ENCODE peak calls at places on chromosomes 2 and 18, in five cellular contexts. I is endothelial cell of umbilical vein, B is GM12878, N is A549, H is K562. G is an unnamed sample.

GRCh38 chr2:234608946-234609345 is 112.1 kb upstream of the ARL4C start:
- DNase-seq in H (no peak), N (no peak), I (no peak), B (no peak), G (no peak)

GRCh38 chr2:2101924-2102323 is 229.2 kb downstream of the MYT1L start:
- DNase-seq in B (no peak), I (no peak), N (peak), H (peak), G (no peak)

GRCh38 chr2:225056330-225057073 is 14.2 kb upstream of the DOCK10 start:
- DNase-seq in H (no peak), N (no peak), B (no peak), I (peak), G (no peak)

GRCh38 chr18:23936371-23936958 is 78.1 kb upstream of the TTC39C start:
- DNase-seq in H (peak), I (no peak), B (no peak), N (no peak), G (peak)

GRCh38 chr2:873651-874580 is 76.7 kb upstream of the SNTG2 start:
- DNase-seq in H (no peak), I (no peak), B (no peak), N (no peak), G (no peak)

GRCh38 chr2:236859896-236860295 is 225.8 kb upstream of the COPS8 start:
- DNase-seq in H (no peak), I (no peak), B (no peak), N (no peak), G (no peak)

GRCh38 chr2:127216593-127216992 is 3.5 kb downstream of the CYP27C1 start:
- DNase-seq in N (no peak), I (no peak), B (no peak), H (no peak), G (no peak)

GRCh38 chr18:76430636-76431035 is 64.4 kb downstream of the ZNF516 start:
- DNase-seq in I (no peak), N (no peak), B (no peak), H (no peak), G (no peak)

GRCh38 chr2:234861841-234862735 is 89.7 kb upstream of the SH3BP4 start:
- DNase-seq in B (no peak), H (no peak), N (no peak), I (peak), G (no peak)

GRCh38 chr2:20141056-20141762 is 83.7 kb downstream of the SDC1 start:
- DNase-seq in B (no peak), N (peak), H (peak), I (peak), G (peak)

GRCh38 chr2:31287681-31288080 is 53.7 kb downstream of the EHD3 start:
- DNase-seq in N (no peak), I (peak), H (no peak), B (no peak), G (no peak)

GRCh38 chr2:109164739-109165221 is 35.8 kb downstream of the SH3RF3 start:
- DNase-seq in H (no peak), N (no peak), I (peak), B (no peak), G (no peak)

GRCh38 chr18:26335139-26335933 is 109.1 kb downstream of the TAF4B start:
- DNase-seq in I (no peak), H (no peak), N (no peak), B (no peak), G (no peak)

GRCh38 chr18:73199151-73199550 is 331.4 kb upstream of the NETO1 start:
- DNase-seq in H (no peak), B (no peak), I (no peak), N (no peak), G (no peak)

GRCh38 chr2:87403893-87404175 is 344.1 kb upstream of the PLGLB2 start:
- DNase-seq in I (peak), B (no peak), N (no peak), H (peak), G (no peak)

GRCh38 chr2:11416191-11416590 is 49.8 kb downstream of the E2F6 start:
- DNase-seq in N (no peak), B (no peak), I (no peak), H (no peak), G (no peak)

GRCh38 chr2:133566967-133567645 is 1.2 kb downstream of the NCKAP5 start:
- DNase-seq in H (no peak), B (no peak), I (peak), N (peak), G (no peak)

GRCh38 chr18:55096261-55097026 is 137.2 kb upstream of the CCDC68 start:
- DNase-seq in H (peak), B (no peak), I (peak), N (peak), G (peak)

GRCh38 chr2:236176417-236176816 is 8.2 kb upstream of the GBX2 start:
- DNase-seq in H (peak), N (peak), B (no peak), I (peak), G (peak)

GRCh38 chr2:33496150-33496549 is 19.7 kb downstream of the RASGRP3 start:
- DNase-seq in H (no peak), B (no peak), I (peak), N (no peak), G (no peak)

GRCh38 chr2:185187421-185187820 is 551.2 kb upstream of the FSIP2 start:
- DNase-seq in N (no peak), I (no peak), H (no peak), B (no peak), G (no peak)

GRCh38 chr18:6150481-6150880 is 255.2 kb upstream of the TMEM200C start:
- DNase-seq in N (no peak), H (no peak), I (no peak), B (no peak), G (no peak)

GRCh38 chr18:22567794-22568193 is 150.1 kb upstream of the CTAGE1 start:
- DNase-seq in I (no peak), N (no peak), H (peak), B (no peak), G (no peak)

GRCh38 chr2:206584323-206585116 is 57.8 kb upstream of the FAM237A start:
- DNase-seq in I (peak), N (peak), H (peak), B (no peak), G (no peak)

GRCh38 chr2:233331536-233331935 is 22.8 kb upstream of the DGKD start:
- DNase-seq in H (no peak), N (no peak), B (peak), I (no peak), G (no peak)

GRCh38 chr2:54708584-54709340 is 14.7 kb upstream of the EML6 start:
- DNase-seq in H (no peak), I (peak), B (no peak), N (no peak), G (no peak)

GRCh38 chr2:232839680-232840079 is 30.4 kb upstream of the SNORC start:
- DNase-seq in I (peak), H (peak), N (no peak), B (no peak), G (no peak)

GRCh38 chr2:197236159-197236558 is 74.4 kb downstream of the ANKRD44 start:
- DNase-seq in N (no peak), I (no peak), B (no peak), H (no peak), G (no peak)

GRCh38 chr2:104867351-104868080 is 13.6 kb downstream of the POU3F3 start:
- DNase-seq in H (no peak), I (no peak), N (no peak), B (no peak), G (no peak)

GRCh38 chr2:20411361-20411894 is 35.4 kb upstream of the RHOB start:
- DNase-seq in N (peak), H (peak), I (peak), B (no peak), G (peak)

GRCh38 chr2:96864343-96865091 is 5.4 kb downstream of the SEMA4C start:
- DNase-seq in B (no peak), I (no peak), N (no peak), H (no peak), G (no peak)

GRCh38 chr2:151634726-151635467 is 99.4 kb downstream of the NEB start:
- DNase-seq in I (no peak), N (no peak), H (no peak), B (no peak), G (no peak)

GRCh38 chr2:109470121-109470921 is 143.4 kb downstream of the SEPTIN10 start:
- DNase-seq in H (no peak), I (peak), N (peak), B (no peak), G (no peak)

GRCh38 chr2:70930371-70931329 is 5.0 kb upstream of the ATP6V1B1 start:
- DNase-seq in H (no peak), I (no peak), B (no peak), N (no peak), G (no peak)

GRCh38 chr2:105397025-105397722 is 1.7 kb downstream of the FHL2 start:
- DNase-seq in B (no peak), N (peak), I (peak), H (peak), G (no peak)

GRCh38 chr18:830315-830901 is 18.4 kb upstream of the YES1 start:
- DNase-seq in N (no peak), I (peak), B (no peak), H (peak), G (no peak)

GRCh38 chr2:17646096-17646554 is 105.6 kb downstream of the VSNL1 start:
- DNase-seq in I (peak), N (peak), H (peak), B (peak), G (peak)

GRCh38 chr2:100924520-100925451 is 77.3 kb upstream of the RPL31 start:
- DNase-seq in N (no peak), B (peak), H (peak), I (peak), G (no peak)

GRCh38 chr2:192195548-192196418 is 1.1 kb upstream of the TMEFF2 start:
- DNase-seq in B (no peak), I (peak), N (peak), H (no peak), G (no peak)

GRCh38 chr2:228917195-228917594 is 353.9 kb downstream of the PID1 start:
- DNase-seq in I (no peak), N (no peak), H (no peak), B (no peak), G (no peak)
- TF ChIP-seq MYC in I (no peak), N (no peak), H (no peak), B (no peak), G (no peak)

GRCh38 chr2:240600451-240600961 is 14.0 kb downstream of the CAPN10 start:
- DNase-seq in B (no peak), N (no peak), H (no peak), I (no peak), G (no peak)
- H3K4me3 ChIP-seq in B (no peak), N (no peak), H (no peak), I (no peak), G (no peak)

DNA sequence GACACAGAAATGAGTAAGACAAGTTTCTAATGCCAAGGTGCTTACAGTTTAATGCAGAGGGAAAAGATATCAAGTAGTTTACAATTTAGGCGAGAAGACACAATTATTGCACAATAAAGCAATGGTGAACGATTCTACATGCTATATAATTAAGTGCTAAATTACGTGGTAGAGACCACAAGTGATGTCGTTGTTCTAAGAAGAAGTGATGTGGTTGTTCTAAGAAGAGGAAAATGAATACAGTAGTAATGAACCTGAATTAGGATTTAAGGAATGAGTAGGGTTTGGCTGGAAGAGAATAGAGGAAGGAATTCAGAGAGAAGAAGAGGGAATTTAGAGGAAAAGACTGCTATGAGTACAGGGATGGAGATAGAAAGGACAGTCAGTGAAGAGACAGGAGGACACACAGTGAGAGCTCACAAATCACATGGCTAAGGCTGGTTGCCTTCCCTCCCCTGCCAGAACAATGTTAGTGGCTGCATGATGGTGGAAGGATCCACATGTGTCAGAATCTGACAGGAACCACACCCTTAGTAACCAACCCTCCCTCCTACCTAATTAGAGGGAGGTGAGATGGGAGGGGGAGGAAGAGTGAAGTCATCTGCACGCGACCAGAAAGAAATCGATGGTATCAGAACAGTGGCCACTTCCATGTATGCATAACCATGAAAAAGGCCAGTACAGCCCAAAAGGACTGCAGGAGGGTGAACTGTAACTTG is 44.7 kb downstream of the M1AP start:
- DNase-seq in N (no peak), I (no peak), H (peak), B (no peak), G (no peak)
- H3K27ac ChIP-seq in N (no peak), I (no peak), H (no peak), B (no peak), G (no peak)

DNA sequence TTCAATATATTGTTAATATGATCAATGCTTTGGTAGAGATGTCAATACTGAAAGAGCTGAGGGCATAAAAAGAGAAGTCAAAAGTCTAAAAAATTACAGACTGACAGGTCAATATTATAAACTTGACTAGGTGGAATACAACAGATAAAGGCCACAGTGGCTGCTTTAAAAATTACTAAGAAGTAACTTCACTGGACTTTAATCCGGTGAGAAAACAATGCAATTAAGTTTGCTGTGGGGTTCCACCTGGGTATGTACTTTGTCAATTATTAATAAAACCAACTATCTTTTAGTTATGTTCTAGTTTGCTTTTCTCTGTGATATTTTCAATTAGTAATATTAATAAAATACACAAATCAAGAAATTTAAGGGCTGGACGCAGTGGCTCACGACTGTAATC is 44.7 kb downstream of the RAPH1 start:
- DNase-seq in B (no peak), N (no peak), H (no peak), I (no peak), G (peak)
- TF ChIP-seq MYC in B (no peak), N (no peak), H (no peak), I (no peak), G (no peak)